ENCODE peak calls at places on chromosomes 5 and 9, in four cellular contexts. Q is heart left ventricle, N is endothelial cell, C is lower leg skin. F is an unnamed sample.

GRCh38 chr5:83034036-83034435 is 43.2 kb downstream of the TMEM167A start:
- DNase-seq in Q (no peak), N (no peak), C (no peak), F (no peak)

GRCh38 chr9:121686930-121687541 is 35.6 kb downstream of the DAB2IP start:
- DNase-seq in Q (peak; percentile 77), N (peak; percentile 82), C (peak; percentile 47), F (peak; percentile 86)

GRCh38 chr5:134083517-134083916 is 31.0 kb upstream of the TCF7 start:
- DNase-seq in Q (no peak), N (no peak), C (no peak), F (no peak)

GRCh38 chr9:72041775-72042194 is 18.6 kb downstream of the C9orf57 start:
- DNase-seq in Q (peak; percentile 32), N (no peak), C (peak; percentile 59), F (peak; percentile 62)

GRCh38 chr9:108552459-108553040 is 303.2 kb downstream of the ACTL7B start:
- DNase-seq in Q (no peak), N (no peak), C (peak; percentile 66), F (peak; percentile 57)

GRCh38 chr5:1564182-1564748 is 40.5 kb upstream of the LPCAT1 start:
- DNase-seq in Q (peak; percentile 47), N (no peak), C (peak; percentile 36), F (no peak)

GRCh38 chr9:121298689-121299112 is 30.7 kb downstream of the GSN start:
- DNase-seq in Q (peak; percentile 72), N (no peak), C (peak; percentile 54), F (no peak)

GRCh38 chr5:179494774-179495173 is 55.6 kb upstream of the RUFY1 start:
- DNase-seq in Q (no peak), N (no peak), C (no peak), F (no peak)

GRCh38 chr9:125361837-125362531 is 100.4 kb downstream of the GAPVD1 start:
- DNase-seq in Q (no peak), N (peak; percentile 52), C (no peak), F (no peak)

GRCh38 chr9:13787234-13787833 is 507.8 kb upstream of the MPDZ start:
- DNase-seq in Q (peak; percentile 61), N (no peak), C (peak; percentile 24), F (no peak)

GRCh38 chr5:59491944-59492343 is 401.6 kb downstream of the PDE4D start:
- DNase-seq in Q (no peak), N (no peak), C (no peak), F (no peak)

GRCh38 chr9:112921549-112921948 is 30.9 kb upstream of the SLC46A2 start:
- DNase-seq in Q (no peak), N (peak; percentile 23), C (no peak), F (peak; percentile 7)

GRCh38 chr5:24773241-24773640 is 128.5 kb upstream of the CDH10 start:
- DNase-seq in Q (no peak), N (no peak), C (no peak), F (no peak)

DNA sequence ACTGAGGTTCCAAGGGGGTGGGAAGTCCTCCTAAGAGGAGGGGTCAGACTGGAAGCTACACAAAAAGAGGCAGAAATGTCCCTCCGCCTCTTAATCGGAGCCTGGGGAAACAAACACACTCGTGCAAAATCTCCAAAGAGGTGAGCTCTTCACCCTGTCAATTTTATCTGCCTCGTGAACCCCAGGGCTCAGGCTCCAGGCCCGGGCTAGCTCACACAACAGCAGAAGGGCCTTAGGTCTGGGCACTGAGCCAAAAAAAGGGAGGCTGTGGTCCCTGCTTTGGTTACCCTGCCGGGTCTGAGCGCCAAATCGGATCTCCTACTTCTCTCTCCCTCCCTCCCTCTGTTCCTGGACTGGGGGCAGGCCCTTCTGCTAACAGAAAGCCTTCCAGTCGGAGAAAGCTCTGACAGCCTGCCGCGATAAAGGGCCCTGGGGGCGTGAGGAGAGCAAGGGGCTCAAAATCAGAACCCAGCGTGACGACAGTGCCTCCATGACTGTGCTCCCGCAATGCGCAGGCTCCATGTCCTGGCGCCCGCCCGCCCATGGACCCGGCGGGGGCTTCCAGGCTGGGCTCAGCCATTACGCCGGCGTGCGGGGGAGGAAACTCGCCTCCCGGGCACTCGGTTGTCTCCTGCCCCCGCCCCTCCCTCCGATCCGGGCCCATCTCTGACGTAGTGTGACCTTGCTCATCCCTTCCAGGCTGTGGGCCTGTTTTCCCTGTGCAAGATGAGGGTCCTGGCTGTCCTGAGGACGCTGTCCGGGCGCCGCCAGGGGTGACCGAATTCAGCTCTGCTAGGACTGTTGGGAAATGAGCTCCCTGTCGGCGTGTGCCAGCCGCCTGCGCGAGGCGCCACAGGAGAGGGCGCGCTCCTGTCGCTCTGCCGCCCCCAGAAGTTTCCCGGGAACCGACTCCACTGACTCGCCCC is 865 bp upstream of the SLC22A4 start:
- DNase-seq in Q (peak; percentile 91), N (peak; percentile 67), C (peak; percentile 73), F (peak; percentile 73)
- TF ChIP-seq CTCF in Q (no peak), N (no peak), C (no peak), F (peak; percentile 29)

GRCh38 chr9:89945133-89945532 is 340.3 kb downstream of the GADD45G start:
- DNase-seq in Q (no peak), N (peak; percentile 24), C (no peak), F (no peak)
- TF ChIP-seq CTCF in Q (no peak), N (peak; percentile 43), C (no peak), F (no peak)

DNA sequence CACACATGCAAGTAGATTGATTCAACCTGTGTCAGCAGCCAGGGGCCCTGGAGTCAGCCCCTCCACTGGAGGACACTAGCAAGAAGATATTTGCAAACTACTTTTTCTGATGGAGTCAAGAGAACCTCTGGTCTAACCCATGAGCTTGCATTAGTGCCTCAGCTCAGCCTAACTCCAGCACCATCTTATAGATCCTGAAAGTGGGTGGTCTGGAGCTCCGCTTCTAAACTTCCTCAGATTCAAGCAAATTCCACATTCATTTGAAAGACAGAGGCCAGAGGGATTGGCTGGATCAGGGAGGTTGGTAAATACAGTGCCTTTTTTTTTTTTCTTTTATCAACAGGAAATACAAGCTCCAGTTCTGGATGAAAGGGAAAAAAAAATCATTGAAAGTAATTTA is 99.9 kb downstream of the ENC1 start:
- DNase-seq in Q (no peak), N (no peak), C (no peak), F (no peak)
- TF ChIP-seq CTCF in Q (no peak), N (no peak), C (no peak), F (no peak)

GRCh38 chr9:117046666-117047327 is 359.7 kb downstream of the TRIM32 start:
- DNase-seq in Q (no peak), N (no peak), C (no peak), F (no peak)
- TF ChIP-seq CTCF in Q (no peak), N (peak; percentile 19), C (no peak), F (no peak)

F was measured in Calu3.